ENCODE peak calls at places on chromosomes 4 and X, in ten cellular contexts. I is HFF-Myc, J is fibroblast of mammary gland, R is D341Med, F is MCF 10A, V is astrocyte of the spinal cord, P is Karpas-422, S is heart right ventricle, O is NCI-H187, W is SW480. G is an unnamed sample.

GRCh38 chr4:65510976-65511375 is 159.3 kb downstream of the EPHA5 start:
- DNase-seq in V (peak), I (no peak), F (peak), R (no peak), S (no peak), O (no peak), W (no peak), P (no peak), J (peak), G (no peak)

GRCh38 chr4:121113680-121114079 is 41.3 kb upstream of the NDNF start:
- DNase-seq in P (no peak), V (no peak), J (no peak), W (no peak), R (no peak), I (no peak), F (no peak), O (no peak), S (no peak), G (peak)

GRCh38 chr4:166527500-166527899 is 654.5 kb downstream of the TLL1 start:
- DNase-seq in S (no peak), I (no peak), P (no peak), O (no peak), F (no peak), R (no peak), W (peak), V (peak), J (peak), G (no peak)

GRCh38 chr4:12852338-12853307 is 631.5 kb downstream of the RAB28 start:
- DNase-seq in W (peak), F (peak), O (peak), J (peak), S (no peak), V (peak), P (peak), I (peak), R (peak), G (peak)

GRCh38 chr4:139825523-139826014 is 159.9 kb downstream of the MGST2 start:
- DNase-seq in W (no peak), O (no peak), V (no peak), J (no peak), S (no peak), F (no peak), R (no peak), I (no peak), P (no peak), G (no peak)

GRCh38 chr4:141540643-141541042 is 95.7 kb upstream of the IL15 start:
- DNase-seq in I (no peak), O (no peak), J (peak), P (no peak), F (no peak), S (no peak), V (peak), W (no peak), R (no peak), G (no peak)

GRCh38 chrX:147735364-147735763 is 176.4 kb upstream of the FMR1 start:
- DNase-seq in S (no peak), R (no peak), O (no peak), J (no peak), F (peak), W (peak), P (no peak), I (no peak), V (no peak), G (no peak)

GRCh38 chr4:107760281-107760947 is 40.4 kb upstream of the PAPSS1 start:
- DNase-seq in R (no peak), P (no peak), O (no peak), S (no peak), J (peak), W (no peak), I (no peak), F (peak), V (no peak), G (no peak)

GRCh38 chrX:30659421-30659820 is 6.2 kb downstream of the GK start:
- DNase-seq in J (peak), W (no peak), V (peak), F (peak), R (no peak), P (no peak), S (no peak), I (no peak), O (no peak), G (no peak)

GRCh38 chrX:81377329-81377728 is 175.4 kb downstream of the SH3BGRL start:
- DNase-seq in P (peak), S (no peak), F (peak), W (peak), I (peak), O (no peak), R (no peak), V (peak), J (peak), G (peak)

G was measured in RPMI8226.